ENCODE peak calls at places on chromosomes 3 and 15, in six cellular contexts. S, N, B, W, U and C are unnamed samples.

GRCh38 chr3:13821156-13821555 is 58.7 kb downstream of the WNT7A start:
- DNase-seq in B (peak), U (no peak), S (no peak), W (no peak), N (no peak), C (peak)

GRCh38 chr15:71436854-71437253 is 321.6 kb downstream of the THSD4 start:
- DNase-seq in U (no peak), W (no peak), N (no peak), B (no peak), S (no peak), C (no peak)

GRCh38 chr3:186097663-186098451 is 11.0 kb downstream of the ETV5 start:
- DNase-seq in N (peak), B (peak), W (peak), S (peak), U (no peak), C (peak)

GRCh38 chr15:59976480-59976879 is 27.6 kb upstream of the FOXB1 start:
- DNase-seq in S (no peak), B (no peak), U (peak), N (no peak), W (no peak), C (no peak)

GRCh38 chr15:48040166-48040817 is 80.5 kb upstream of the SLC24A5 start:
- DNase-seq in U (no peak), S (no peak), W (peak), B (no peak), N (peak), C (no peak)

GRCh38 chr15:55457401-55458022 is 49.2 kb downstream of the PIERCE2 start:
- DNase-seq in B (no peak), W (no peak), S (no peak), N (no peak), U (no peak), C (no peak)

GRCh38 chr3:45088543-45088942 is 57.6 kb downstream of the CDCP1 start:
- DNase-seq in S (no peak), B (peak), N (no peak), U (no peak), W (no peak), C (no peak)

GRCh38 chr3:160677459-160677901 is 520 bp downstream of the ARL14 start:
- DNase-seq in U (no peak), B (peak), S (no peak), N (peak), W (peak), C (no peak)

GRCh38 chr3:188283347-188283746 is 129.4 kb downstream of the LPP start:
- DNase-seq in U (peak), S (no peak), N (no peak), B (no peak), W (peak), C (no peak)

GRCh38 chr3:120858501-120858900 is 49.5 kb upstream of the STXBP5L start:
- DNase-seq in W (no peak), B (peak), N (peak), S (no peak), U (no peak), C (no peak)

GRCh38 chr3:50853936-50854335 is 179.2 kb downstream of the DOCK3 start:
- DNase-seq in U (no peak), B (no peak), S (no peak), W (no peak), N (no peak), C (no peak)

GRCh38 chr3:66048051-66048395 is 9.3 kb upstream of the MAGI1 start:
- DNase-seq in W (peak), U (no peak), N (peak), B (no peak), S (no peak), C (no peak)

GRCh38 chr3:141105828-141106628 is 54.9 kb downstream of the SPSB4 start:
- DNase-seq in U (peak), S (peak), W (peak), B (peak), N (peak), C (peak)

GRCh38 chr3:52678265-52678927 is 7.3 kb downstream of the PBRM1 start:
- DNase-seq in B (no peak), S (no peak), U (no peak), W (no peak), N (no peak), C (no peak)
- H3K4me3 ChIP-seq in B (no peak), S (no peak), U (no peak), W (no peak), N (no peak), C (no peak)

GRCh38 chr3:129482721-129483120 is 42.7 kb downstream of the IFT122 start:
- DNase-seq in W (no peak), B (no peak), N (no peak), S (peak), U (peak), C (no peak)
- TF ChIP-seq CTCF in W (peak), B (no peak), N (no peak), S (peak), U (peak), C (no peak)

DNA sequence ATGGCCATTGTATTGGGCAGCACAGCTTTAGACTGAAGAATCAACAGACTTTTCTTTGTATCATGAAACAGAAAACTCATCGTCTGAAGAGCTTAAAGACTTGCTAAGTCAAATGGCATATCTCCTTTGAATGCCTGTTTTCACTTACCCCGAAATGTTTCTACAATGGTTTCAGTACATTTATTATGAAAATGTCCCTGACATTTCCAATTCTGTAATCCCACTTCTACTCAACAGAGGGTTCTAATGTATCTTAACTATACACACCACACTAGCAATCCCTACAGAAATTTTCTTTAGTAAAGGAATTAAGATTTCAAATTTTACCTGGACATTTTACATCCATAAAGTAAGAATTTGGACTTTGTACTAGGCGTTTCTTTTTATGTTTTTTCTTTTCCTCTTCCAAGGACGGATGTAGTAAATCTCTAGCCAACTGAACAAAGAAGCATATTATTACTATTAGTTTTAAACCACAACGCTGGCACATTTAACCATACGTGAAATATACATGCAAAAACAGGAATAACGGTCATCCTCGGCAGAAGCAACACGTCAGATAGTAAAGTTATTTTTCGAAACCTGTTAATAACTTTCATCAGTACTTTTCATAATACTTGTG is 1.1 kb downstream of the RPS27L start:
- DNase-seq in W (no peak), B (peak), U (peak), N (no peak), S (peak), C (no peak)
- H2AFZ ChIP-seq in W (no peak), B (peak), U (peak), N (no peak), S (peak), C (no peak)

DNA sequence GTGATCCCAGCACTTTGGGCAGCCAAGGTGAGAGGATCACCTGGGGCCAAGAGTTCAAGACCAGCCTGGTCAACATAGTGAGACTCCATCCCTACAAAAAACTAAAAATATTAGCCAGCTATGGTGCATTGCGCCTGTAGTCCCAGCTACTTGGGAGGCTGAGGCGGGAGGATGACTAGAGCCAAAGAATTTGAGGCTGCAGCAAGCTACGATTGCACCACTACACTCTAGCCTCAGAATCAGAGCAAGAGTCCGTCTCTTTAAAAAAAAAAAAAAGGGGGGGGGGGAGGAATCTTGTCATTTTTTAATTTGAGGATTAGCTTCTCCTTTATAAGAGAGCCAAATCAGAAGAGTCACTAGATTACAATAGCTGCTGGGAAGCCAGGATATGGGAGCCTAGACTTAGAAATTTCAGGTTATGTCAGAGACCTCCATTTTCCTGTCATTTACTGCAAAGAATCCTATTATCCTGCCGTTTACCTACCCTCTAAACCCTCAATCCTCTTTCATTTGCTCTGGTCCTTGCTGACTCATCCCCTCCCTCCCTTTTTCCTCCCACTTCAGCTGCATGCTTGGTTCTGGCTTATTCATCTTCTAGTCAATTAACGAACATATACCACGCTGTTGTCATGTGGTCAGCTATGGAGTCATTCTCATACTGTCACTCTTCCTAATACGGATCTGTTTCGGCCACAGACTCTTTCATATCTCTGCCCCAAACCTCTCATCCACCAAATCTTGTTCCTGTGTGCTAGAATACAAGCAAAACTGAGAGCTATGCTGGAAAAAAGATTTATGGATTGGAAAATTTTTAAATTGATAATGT is 83.8 kb upstream of the PPIB start:
- DNase-seq in N (peak), S (peak), U (no peak), B (peak), W (peak), C (peak)
- H3K4me3 ChIP-seq in N (peak), S (no peak), U (no peak), B (peak), W (no peak), C (peak)

GRCh38 chr3:148937477-148937876 is 53.9 kb upstream of the GYG1 start:
- DNase-seq in U (no peak), B (no peak), S (no peak), N (peak), W (peak), C (no peak)

GRCh38 chr3:148925841-148926240 is 60.7 kb downstream of the CPA3 start:
- DNase-seq in W (no peak), U (no peak), B (no peak), S (no peak), N (no peak), C (no peak)

GRCh38 chr3:148930785-148931184 is 60.6 kb upstream of the GYG1 start:
- DNase-seq in B (peak), S (no peak), U (no peak), N (peak), W (peak), C (peak)

GRCh38 chr3:148932976-148933375 is 58.4 kb upstream of the GYG1 start:
- DNase-seq in N (peak), B (no peak), W (no peak), S (no peak), U (no peak), C (no peak)

DNA sequence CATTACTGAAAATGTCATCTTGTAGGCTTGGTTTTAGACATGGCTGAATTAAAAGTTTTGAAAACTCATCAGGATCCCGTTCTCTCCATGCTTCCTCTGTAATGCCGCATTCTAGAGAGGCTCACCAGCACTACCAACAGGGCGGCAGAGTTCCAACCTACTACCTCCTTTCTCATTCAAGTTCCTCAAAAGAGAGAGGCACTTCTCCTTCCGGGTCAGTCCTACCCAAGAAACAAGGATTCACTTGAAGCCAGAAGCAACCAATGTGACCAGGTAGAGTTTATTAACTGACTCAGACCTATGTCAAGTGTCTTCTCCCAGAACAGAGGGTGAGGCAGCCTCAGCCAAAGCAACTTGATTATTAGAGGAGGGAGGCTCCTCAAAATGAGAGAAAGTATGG is 59.8 kb upstream of the GYG1 start:
- DNase-seq in S (no peak), W (no peak), N (no peak), U (no peak), B (no peak), C (no peak)
- TF ChIP-seq CTCF in S (no peak), W (no peak), N (no peak), U (peak), B (peak), C (no peak)

GRCh38 chr3:191070762-191071365 is 128.2 kb upstream of the OSTN start:
- DNase-seq in S (peak), U (no peak), W (peak), B (peak), N (peak), C (no peak)
- H2AFZ ChIP-seq in S (no peak), U (peak), W (no peak), B (peak), N (no peak), C (no peak)

GRCh38 chr3:100999160-100999559 is 5.9 kb upstream of the ABI3BP start:
- DNase-seq in S (no peak), N (no peak), W (no peak), B (no peak), U (no peak), C (no peak)

GRCh38 chr3:100993309-100993708 is at the start of gene ABI3BP:
- DNase-seq in B (peak), S (peak), U (no peak), W (peak), N (peak), C (peak)

GRCh38 chr3:100992086-100993033 is 861 bp downstream of the ABI3BP start:
- DNase-seq in S (no peak), N (no peak), W (peak), B (peak), U (no peak), C (no peak)

GRCh38 chr3:100994809-100995208 is 1.6 kb upstream of the ABI3BP start:
- DNase-seq in S (no peak), U (no peak), B (no peak), N (no peak), W (no peak), C (no peak)

DNA sequence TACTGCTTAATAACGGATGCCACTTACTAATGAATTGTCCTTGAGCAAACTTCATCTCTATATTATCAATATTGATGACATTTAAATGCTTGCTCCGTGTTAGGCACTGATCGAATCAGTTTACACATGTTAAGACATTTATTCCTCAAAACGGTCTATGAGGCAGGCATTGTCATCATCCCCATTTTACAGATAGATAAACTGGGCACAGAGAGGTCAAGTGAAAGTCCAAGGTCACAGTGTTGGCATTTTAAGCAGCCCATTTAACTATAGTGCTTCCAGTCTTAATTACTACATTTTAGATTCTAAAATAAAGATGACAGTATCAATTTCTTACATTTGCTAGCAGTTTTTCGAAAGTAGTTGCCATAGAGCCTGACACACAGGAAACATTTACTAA is 966 bp upstream of the ABI3BP start:
- DNase-seq in B (no peak), N (no peak), S (no peak), W (no peak), U (no peak), C (no peak)
- H3K4me3 ChIP-seq in B (no peak), N (no peak), S (no peak), W (no peak), U (no peak), C (no peak)